ENCODE peak calls at places on chromosomes 12 and 14, in seven cellular contexts. Z, M, X, A, N, L and W are unnamed samples.

GRCh38 chr14:21068521-21069387 is 1.4 kb upstream of the ARHGEF40 start:
- DNase-seq in N (peak; percentile 36), A (peak; percentile 66), M (no peak), Z (peak; percentile 83), L (peak; percentile 57), X (peak; percentile 65), W (peak; percentile 58)

GRCh38 chr12:66829660-66830325 is 150.9 kb upstream of the GRIP1 start:
- DNase-seq in M (no peak), Z (no peak), L (no peak), X (no peak), N (no peak), A (no peak), W (no peak)

GRCh38 chr12:27865421-27865820 is 85.4 kb upstream of the MANSC4 start:
- DNase-seq in L (no peak), M (no peak), Z (no peak), X (peak; percentile 71), N (no peak), A (no peak), W (no peak)

GRCh38 chr14:39483682-39484081 is 51.4 kb upstream of the FBXO33 start:
- DNase-seq in L (no peak), A (no peak), N (no peak), M (no peak), Z (no peak), X (no peak), W (no peak)

GRCh38 chr14:36948157-36948859 is 224.1 kb downstream of the SLC25A21 start:
- DNase-seq in X (no peak), N (no peak), A (no peak), L (no peak), Z (no peak), M (no peak), W (no peak)

GRCh38 chr12:20492251-20492728 is 124.0 kb downstream of the PDE3A start:
- DNase-seq in Z (no peak), X (no peak), M (no peak), L (peak; percentile 8), A (no peak), N (peak; percentile 67), W (peak; percentile 80)

GRCh38 chr12:76587428-76588178 is 28.0 kb upstream of the OSBPL8 start:
- DNase-seq in L (no peak), X (peak; percentile 14), N (no peak), Z (no peak), M (no peak), A (no peak), W (no peak)

GRCh38 chr12:82099216-82099615 is 259.0 kb downstream of the CCDC59 start:
- DNase-seq in M (no peak), L (no peak), A (no peak), N (no peak), X (no peak), Z (no peak), W (peak; percentile 49)

GRCh38 chr12:38222011-38222410 is 94.6 kb upstream of the ALG10B start:
- DNase-seq in Z (no peak), L (no peak), A (no peak), X (no peak), M (no peak), N (no peak), W (no peak)

GRCh38 chr12:95759039-95759438 is 31.5 kb downstream of the NTN4 start:
- DNase-seq in L (no peak), M (no peak), Z (no peak), N (no peak), A (no peak), X (no peak), W (no peak)

GRCh38 chr14:47240755-47241437 is 434.5 kb downstream of the MDGA2 start:
- DNase-seq in A (no peak), N (no peak), Z (no peak), M (no peak), L (no peak), X (no peak), W (no peak)

GRCh38 chr12:30687265-30687986 is 8.2 kb downstream of the IPO8 start:
- DNase-seq in A (no peak), M (no peak), X (no peak), N (no peak), Z (no peak), L (no peak), W (no peak)

GRCh38 chr12:66726531-66726930 is 47.7 kb upstream of the GRIP1 start:
- DNase-seq in X (no peak), L (no peak), Z (no peak), N (no peak), M (no peak), A (no peak), W (no peak)

GRCh38 chr12:47881826-47882427 is 22.9 kb downstream of the VDR start:
- DNase-seq in N (no peak), X (peak; percentile 92), Z (peak; percentile 74), A (peak; percentile 28), L (no peak), M (no peak), W (peak; percentile 45)

GRCh38 chr12:89230376-89231101 is 121.8 kb downstream of the DUSP6 start:
- DNase-seq in X (peak; percentile 7), L (no peak), N (no peak), M (no peak), Z (no peak), A (no peak), W (no peak)

GRCh38 chr14:101077511-101078074 is 174.1 kb upstream of the RTL1 start:
- DNase-seq in X (peak; percentile 45), M (no peak), N (no peak), A (no peak), Z (peak; percentile 57), L (peak; percentile 9), W (no peak)

GRCh38 chr14:98385851-98386250 is 886.1 kb downstream of the BCL11B start:
- DNase-seq in M (no peak), X (no peak), Z (no peak), L (no peak), N (no peak), A (no peak), W (no peak)

GRCh38 chr12:6469092-6469491 is 1.4 kb downstream of the VAMP1 start:
- DNase-seq in A (no peak), X (no peak), Z (no peak), M (no peak), L (no peak), N (no peak), W (no peak)

GRCh38 chr12:29743801-29744200 is 39.9 kb downstream of the TMTC1 start:
- DNase-seq in M (no peak), Z (no peak), A (no peak), X (no peak), L (no peak), N (no peak), W (no peak)

GRCh38 chr12:124233041-124233836 is 61.7 kb upstream of the RFLNA start:
- DNase-seq in Z (no peak), N (no peak), M (no peak), A (no peak), L (no peak), X (peak; percentile 90), W (no peak)

GRCh38 chr12:68175566-68176033 is 16.1 kb upstream of the IFNG start:
- DNase-seq in X (no peak), N (no peak), L (peak; percentile 71), A (no peak), M (peak; percentile 33), Z (no peak), W (no peak)

GRCh38 chr12:70258605-70259403 is 15.6 kb downstream of the CNOT2 start:
- DNase-seq in M (no peak), X (no peak), N (no peak), Z (no peak), A (no peak), L (no peak), W (no peak)

GRCh38 chr14:80316426-80316825 is 105.1 kb upstream of the DIO2 start:
- DNase-seq in X (peak; percentile 38), Z (no peak), L (no peak), M (no peak), N (no peak), A (no peak), W (no peak)

GRCh38 chr12:111598637-111599458 is at the start of gene ATXN2:
- DNase-seq in A (peak; percentile 67), L (peak; percentile 76), M (peak; percentile 41), N (no peak), Z (peak; percentile 83), X (peak; percentile 96), W (peak; percentile 69)

GRCh38 chr12:131020326-131020725 is 66.6 kb downstream of the ADGRD1 start:
- DNase-seq in X (no peak), L (no peak), M (no peak), N (no peak), A (no peak), Z (no peak), W (no peak)

GRCh38 chr12:50087995-50088394 is 2.9 kb downstream of the SMARCD1 start:
- DNase-seq in Z (no peak), A (no peak), N (no peak), M (no peak), X (peak; percentile 60), L (no peak), W (peak; percentile 72)